ENCODE peak calls at places on chromosomes 12 and 14, in ten cellular contexts. T is hepatocyte; Q is AG09309; B is fibroblast of the conjunctiva; D is nephron progenitor cell; E is activated T-helper 1 cell treated with anti-CD3 and anti-CD28 coated beads, Interleukin-2, amount 50 U/mL, for 16 hours; Z is activated CD8-positive, alpha-beta T cell treated with anti-CD3 and anti-CD28 coated beads for 36 hours; U is lower leg skin; Y is D341Med; W is iPS DF 6.9. M is an unnamed sample.

GRCh38 chr14:60981626-60982455 is 796 bp downstream of the SLC38A6 start:
- DNase-seq in W (no peak), E (no peak), Q (peak; percentile 80), T (peak; percentile 76), B (peak; percentile 56), D (no peak), Y (peak; percentile 38), Z (peak; percentile 17), U (no peak), M (no peak)

GRCh38 chr12:66803972-66804371 is 125.1 kb upstream of the GRIP1 start:
- DNase-seq in Y (no peak), W (no peak), E (no peak), T (peak; percentile 13), U (no peak), Z (no peak), D (peak; percentile 20), B (no peak), Q (no peak), M (no peak)

GRCh38 chr12:32494676-32495075 is 95.3 kb downstream of the FGD4 start:
- DNase-seq in U (no peak), Z (peak; percentile 32), Y (no peak), W (no peak), D (no peak), Q (no peak), E (no peak), T (no peak), B (no peak), M (no peak)

GRCh38 chr14:35879654-35880249 is 53.6 kb downstream of the BRMS1L start:
- DNase-seq in U (no peak), E (no peak), W (no peak), Y (no peak), T (no peak), Q (no peak), B (no peak), D (no peak), Z (no peak), M (no peak)

GRCh38 chr12:40325349-40325960 is 100.7 kb downstream of the LRRK2 start:
- DNase-seq in D (no peak), Q (no peak), U (no peak), T (peak; percentile 34), Z (peak; percentile 7), B (no peak), Y (peak; percentile 57), W (peak; percentile 13), E (no peak), M (no peak)

GRCh38 chr12:2652011-2652400 is 142.8 kb upstream of the FKBP4 start:
- DNase-seq in U (no peak), E (no peak), T (no peak), B (no peak), D (no peak), Z (no peak), Q (no peak), W (no peak), Y (no peak), M (no peak)

GRCh38 chr12:53268637-53269562 is 801 bp downstream of the ESPL1 start:
- DNase-seq in E (no peak), B (no peak), T (no peak), Q (no peak), Z (peak; percentile 21), U (no peak), W (no peak), D (no peak), Y (no peak), M (no peak)

GRCh38 chr12:60271816-60272215 is 676.0 kb downstream of the SLC16A7 start:
- DNase-seq in Z (no peak), B (no peak), Q (no peak), E (no peak), Y (no peak), T (no peak), U (no peak), W (no peak), D (no peak), M (no peak)

GRCh38 chr14:101600891-101601602 is 39.8 kb downstream of the DIO3 start:
- DNase-seq in Z (no peak), T (no peak), B (no peak), U (peak; percentile 3), W (no peak), Q (no peak), Y (peak; percentile 17), E (no peak), D (no peak), M (peak; percentile 58)

GRCh38 chr12:117025481-117026151 is 73.6 kb downstream of the TESC start:
- DNase-seq in Q (no peak), W (peak; percentile 57), U (peak; percentile 46), Y (peak; percentile 89), T (peak; percentile 87), B (peak; percentile 34), E (peak; percentile 12), Z (peak; percentile 63), D (peak; percentile 80), M (peak; percentile 62)

GRCh38 chr14:74618078-74618952 is 6.3 kb upstream of the LTBP2 start:
- DNase-seq in Q (no peak), T (no peak), W (no peak), E (peak; percentile 40), D (no peak), U (peak; percentile 74), B (no peak), Y (no peak), Z (peak; percentile 91), M (peak; percentile 70)

GRCh38 chr14:100989924-100990323 is 86.4 kb upstream of the RTL1 start:
- DNase-seq in Q (no peak), D (no peak), T (no peak), B (no peak), E (no peak), W (no peak), Y (no peak), U (no peak), Z (no peak), M (no peak)

M was measured in left lung.